ENCODE peak calls at places on chromosomes 12 and 14, in six cellular contexts. One of them, this sample, is unnamed.

GRCh38 chr12:3973269-3973884 is 100.2 kb upstream of the PARP11 start:
- DNase-seq in PC-9: no peak
- DNase-seq in foreskin fibroblast: no peak
- DNase-seq in coronary artery: peak
- DNase-seq in stomach: no peak
- DNase-seq in MM.1S: no peak
- DNase-seq in this sample: no peak

GRCh38 chr14:76463105-76463504 is 87.2 kb downstream of the ESRRB start:
- DNase-seq in coronary artery: no peak
- DNase-seq in stomach: no peak
- DNase-seq in foreskin fibroblast: no peak
- DNase-seq in MM.1S: no peak
- DNase-seq in PC-9: no peak
- DNase-seq in this sample: no peak

GRCh38 chr14:67495827-67496226 is 7.3 kb upstream of the TMEM229B start:
- DNase-seq in MM.1S: no peak
- DNase-seq in coronary artery: no peak
- DNase-seq in stomach: no peak
- DNase-seq in foreskin fibroblast: no peak
- DNase-seq in PC-9: no peak
- DNase-seq in this sample: no peak

GRCh38 chr12:55724226-55724939 is 4.2 kb downstream of the RDH5 start:
- DNase-seq in stomach: peak
- DNase-seq in PC-9: peak
- DNase-seq in coronary artery: no peak
- DNase-seq in MM.1S: peak
- DNase-seq in foreskin fibroblast: peak
- DNase-seq in this sample: no peak

GRCh38 chr14:71399057-71399487 is 491.8 kb downstream of the PCNX1 start:
- DNase-seq in PC-9: no peak
- DNase-seq in stomach: no peak
- DNase-seq in coronary artery: no peak
- DNase-seq in foreskin fibroblast: no peak
- DNase-seq in MM.1S: no peak
- DNase-seq in this sample: no peak

GRCh38 chr14:103136388-103137271 is 13.4 kb downstream of the TNFAIP2 start:
- DNase-seq in foreskin fibroblast: peak
- DNase-seq in MM.1S: no peak
- DNase-seq in coronary artery: no peak
- DNase-seq in stomach: no peak
- DNase-seq in PC-9: peak
- DNase-seq in this sample: no peak

GRCh38 chr14:67570453-67570852 is 29.6 kb downstream of the PIGH start:
- DNase-seq in foreskin fibroblast: no peak
- DNase-seq in PC-9: no peak
- DNase-seq in MM.1S: no peak
- DNase-seq in stomach: no peak
- DNase-seq in coronary artery: no peak
- DNase-seq in this sample: no peak

GRCh38 chr14:50906326-50906725 is 34.5 kb downstream of the ABHD12B start:
- DNase-seq in foreskin fibroblast: no peak
- DNase-seq in stomach: no peak
- DNase-seq in MM.1S: no peak
- DNase-seq in coronary artery: no peak
- DNase-seq in PC-9: no peak
- DNase-seq in this sample: no peak

GRCh38 chr12:16198884-16199283 is 78.6 kb downstream of the SLC15A5 start:
- DNase-seq in coronary artery: no peak
- DNase-seq in MM.1S: peak
- DNase-seq in PC-9: no peak
- DNase-seq in foreskin fibroblast: no peak
- DNase-seq in stomach: no peak
- DNase-seq in this sample: no peak

GRCh38 chr12:24955389-24955788 is 6.5 kb upstream of the BCAT1 start:
- DNase-seq in coronary artery: no peak
- DNase-seq in PC-9: no peak
- DNase-seq in MM.1S: no peak
- DNase-seq in foreskin fibroblast: no peak
- DNase-seq in stomach: no peak
- DNase-seq in this sample: no peak

GRCh38 chr12:94053676-94054075 is 94.7 kb upstream of the PLXNC1 start:
- DNase-seq in PC-9: no peak
- DNase-seq in foreskin fibroblast: no peak
- DNase-seq in MM.1S: no peak
- DNase-seq in coronary artery: no peak
- DNase-seq in stomach: no peak
- DNase-seq in this sample: no peak

GRCh38 chr12:50110762-50111416 is 1.1 kb upstream of the COX14 start:
- DNase-seq in coronary artery: peak
- DNase-seq in stomach: peak
- DNase-seq in PC-9: peak
- DNase-seq in foreskin fibroblast: peak
- DNase-seq in MM.1S: peak
- DNase-seq in this sample: no peak

GRCh38 chr12:6883683-6884082 is 10.6 kb upstream of the SPSB2 start:
- DNase-seq in MM.1S: no peak
- DNase-seq in stomach: no peak
- DNase-seq in coronary artery: no peak
- DNase-seq in foreskin fibroblast: no peak
- DNase-seq in PC-9: no peak
- DNase-seq in this sample: no peak

GRCh38 chr12:68334136-68334535 is 2.0 kb upstream of the MDM1 start:
- DNase-seq in coronary artery: no peak
- DNase-seq in foreskin fibroblast: no peak
- DNase-seq in MM.1S: no peak
- DNase-seq in stomach: no peak
- DNase-seq in PC-9: peak
- DNase-seq in this sample: no peak

GRCh38 chr12:7157391-7157790 is 27.2 kb downstream of the CLSTN3 start:
- DNase-seq in stomach: no peak
- DNase-seq in MM.1S: no peak
- DNase-seq in foreskin fibroblast: no peak
- DNase-seq in coronary artery: no peak
- DNase-seq in PC-9: no peak
- DNase-seq in this sample: no peak

GRCh38 chr12:109885616-109886015 is 5.3 kb upstream of the GLTP start:
- DNase-seq in MM.1S: no peak
- DNase-seq in coronary artery: no peak
- DNase-seq in PC-9: peak
- DNase-seq in foreskin fibroblast: peak
- DNase-seq in stomach: no peak
- DNase-seq in this sample: no peak

GRCh38 chr12:53201170-53201541 is 5.9 kb downstream of the ITGB7 start:
- DNase-seq in coronary artery: no peak
- DNase-seq in MM.1S: no peak
- DNase-seq in stomach: no peak
- DNase-seq in PC-9: no peak
- DNase-seq in foreskin fibroblast: no peak
- DNase-seq in this sample: no peak

GRCh38 chr12:53200107-53200457 is 7.0 kb downstream of the ITGB7 start:
- DNase-seq in MM.1S: no peak
- DNase-seq in stomach: no peak
- DNase-seq in PC-9: no peak
- DNase-seq in foreskin fibroblast: no peak
- DNase-seq in coronary artery: no peak
- DNase-seq in this sample: no peak

GRCh38 chr12:53201639-53202038 is 5.4 kb downstream of the ITGB7 start:
- DNase-seq in stomach: no peak
- DNase-seq in foreskin fibroblast: no peak
- DNase-seq in coronary artery: no peak
- DNase-seq in MM.1S: peak
- DNase-seq in PC-9: no peak
- DNase-seq in this sample: no peak

GRCh38 chr12:53199700-53200099 is 7.4 kb downstream of the ITGB7 start:
- DNase-seq in MM.1S: peak
- DNase-seq in coronary artery: no peak
- DNase-seq in PC-9: no peak
- DNase-seq in foreskin fibroblast: no peak
- DNase-seq in stomach: no peak
- DNase-seq in this sample: no peak

GRCh38 chr12:53200458-53201169 is 6.4 kb downstream of the ITGB7 start:
- DNase-seq in MM.1S: peak
- DNase-seq in foreskin fibroblast: peak
- DNase-seq in PC-9: no peak
- DNase-seq in stomach: no peak
- DNase-seq in coronary artery: no peak
- DNase-seq in this sample: no peak
- H3K4me3 ChIP-seq in MM.1S: peak
- H3K4me3 ChIP-seq in foreskin fibroblast: no peak
- H3K4me3 ChIP-seq in PC-9: no peak
- H3K4me3 ChIP-seq in stomach: no peak
- H3K4me3 ChIP-seq in coronary artery: no peak
- H3K4me3 ChIP-seq in this sample: no peak

DNA sequence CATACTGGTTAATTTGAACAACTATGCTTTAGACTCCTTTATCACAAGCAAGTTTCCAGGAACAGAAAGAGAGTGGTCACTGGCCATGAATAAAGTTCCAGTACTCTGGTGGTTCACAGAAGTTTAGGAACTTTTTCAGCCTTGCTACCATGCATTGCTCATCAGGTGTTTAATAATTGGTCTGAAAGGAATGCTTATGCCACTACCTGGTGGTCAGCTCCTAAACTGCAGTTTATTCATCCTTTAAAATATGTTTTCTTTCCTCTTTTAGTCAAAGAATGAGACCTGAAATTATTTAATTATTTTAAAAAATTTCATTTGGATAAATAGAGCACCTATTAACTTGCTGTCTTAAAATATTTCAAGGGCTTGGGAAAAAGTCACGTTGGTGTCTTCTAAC is 260.1 kb upstream of the OR4E1 start:
- DNase-seq in foreskin fibroblast: no peak
- DNase-seq in coronary artery: no peak
- DNase-seq in stomach: no peak
- DNase-seq in MM.1S: no peak
- DNase-seq in PC-9: no peak
- DNase-seq in this sample: no peak
- TF ChIP-seq CTCF in foreskin fibroblast: no peak
- TF ChIP-seq CTCF in coronary artery: no peak
- TF ChIP-seq CTCF in stomach: peak
- TF ChIP-seq CTCF in MM.1S: peak
- TF ChIP-seq CTCF in PC-9: peak
- TF ChIP-seq CTCF in this sample: no peak

GRCh38 chr12:106147956-106148355 is 9.2 kb upstream of the NUAK1 start:
- DNase-seq in stomach: peak
- DNase-seq in PC-9: no peak
- DNase-seq in coronary artery: peak
- DNase-seq in foreskin fibroblast: no peak
- DNase-seq in MM.1S: no peak
- DNase-seq in this sample: no peak

GRCh38 chr12:106146987-106147386 is 8.2 kb upstream of the NUAK1 start:
- DNase-seq in foreskin fibroblast: no peak
- DNase-seq in stomach: no peak
- DNase-seq in PC-9: no peak
- DNase-seq in MM.1S: no peak
- DNase-seq in coronary artery: peak
- DNase-seq in this sample: no peak

GRCh38 chr12:106142591-106143261 is 4.0 kb upstream of the NUAK1 start:
- DNase-seq in PC-9: no peak
- DNase-seq in coronary artery: peak
- DNase-seq in foreskin fibroblast: no peak
- DNase-seq in MM.1S: no peak
- DNase-seq in stomach: no peak
- DNase-seq in this sample: no peak

GRCh38 chr12:106144847-106145246 is 6.1 kb upstream of the NUAK1 start:
- DNase-seq in PC-9: no peak
- DNase-seq in stomach: no peak
- DNase-seq in coronary artery: no peak
- DNase-seq in foreskin fibroblast: peak
- DNase-seq in MM.1S: peak
- DNase-seq in this sample: no peak

DNA sequence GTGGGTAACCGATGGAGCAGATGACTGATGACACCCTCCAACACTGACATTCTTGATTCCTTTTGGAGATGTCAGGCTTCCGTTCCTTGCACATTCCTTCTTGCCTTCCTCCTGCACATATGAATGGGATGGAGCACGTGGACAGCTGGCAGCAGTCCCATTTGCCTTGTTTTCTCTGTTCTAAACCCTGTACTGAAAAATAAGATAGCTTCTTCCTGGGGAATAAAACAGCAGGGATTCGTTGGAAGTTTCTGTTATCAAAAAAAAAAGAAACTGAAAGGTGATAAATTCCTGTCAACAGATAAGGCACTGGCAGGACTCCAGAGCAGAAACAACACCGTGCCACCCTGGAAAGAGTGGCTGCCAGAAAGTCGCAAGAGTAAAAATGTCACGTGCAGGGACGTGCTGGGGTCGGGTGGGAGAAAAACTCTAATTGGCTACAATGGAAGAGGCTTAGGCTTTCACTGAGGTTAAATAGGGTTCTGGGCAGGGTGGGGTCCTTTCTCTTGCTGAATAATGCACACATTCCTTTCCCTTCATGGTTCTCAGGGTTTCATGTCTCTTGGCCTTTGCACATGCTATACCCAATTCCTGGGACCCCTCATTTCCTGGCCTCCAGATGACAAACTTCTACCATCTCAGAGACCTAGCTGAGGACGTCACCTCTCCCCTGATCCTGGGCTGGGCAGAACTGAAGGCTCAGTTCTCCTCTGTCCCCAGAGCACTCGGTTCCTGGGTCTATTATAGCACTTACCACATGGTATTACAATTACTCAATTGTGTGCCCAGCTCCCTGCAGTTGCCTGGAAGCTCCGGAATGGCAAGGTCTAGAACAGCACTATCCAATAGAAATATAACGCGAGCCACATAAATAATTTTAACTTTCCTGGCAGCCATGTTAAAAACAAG is 7.0 kb upstream of the NUAK1 start:
- DNase-seq in foreskin fibroblast: no peak
- DNase-seq in coronary artery: peak
- DNase-seq in stomach: peak
- DNase-seq in PC-9: no peak
- DNase-seq in MM.1S: no peak
- DNase-seq in this sample: no peak
- H3K4me3 ChIP-seq in foreskin fibroblast: no peak
- H3K4me3 ChIP-seq in coronary artery: no peak
- H3K4me3 ChIP-seq in stomach: no peak
- H3K4me3 ChIP-seq in PC-9: no peak
- H3K4me3 ChIP-seq in MM.1S: peak
- H3K4me3 ChIP-seq in this sample: no peak

GRCh38 chr12:56947633-56948535 is 9.5 kb downstream of the RDH16 start:
- DNase-seq in stomach: no peak
- DNase-seq in foreskin fibroblast: peak
- DNase-seq in PC-9: no peak
- DNase-seq in coronary artery: peak
- DNase-seq in MM.1S: no peak
- DNase-seq in this sample: no peak
- TF ChIP-seq CTCF in stomach: no peak
- TF ChIP-seq CTCF in foreskin fibroblast: no peak
- TF ChIP-seq CTCF in PC-9: no peak
- TF ChIP-seq CTCF in coronary artery: no peak
- TF ChIP-seq CTCF in MM.1S: peak
- TF ChIP-seq CTCF in this sample: no peak

GRCh38 chr14:54562334-54562733 is 4.6 kb upstream of the SAMD4A start:
- DNase-seq in foreskin fibroblast: peak
- DNase-seq in coronary artery: no peak
- DNase-seq in MM.1S: no peak
- DNase-seq in PC-9: no peak
- DNase-seq in stomach: no peak
- DNase-seq in this sample: no peak
- H3K4me3 ChIP-seq in foreskin fibroblast: no peak
- H3K4me3 ChIP-seq in coronary artery: no peak
- H3K4me3 ChIP-seq in MM.1S: no peak
- H3K4me3 ChIP-seq in PC-9: no peak
- H3K4me3 ChIP-seq in stomach: no peak
- H3K4me3 ChIP-seq in this sample: no peak